ENCODE peak calls at places on chromosome 1, in five cellular contexts. I, X, M, Q and G are unnamed samples.

GRCh38 chr1:158077366-158078256 is 84.2 kb downstream of the KIRREL1 start:
- DNase-seq in Q (no peak), X (no peak), I (no peak), M (no peak), G (no peak)

GRCh38 chr1:173190101-173190895 is 16.8 kb downstream of the TNFSF4 start:
- DNase-seq in I (peak), Q (peak), M (no peak), X (peak), G (peak)

GRCh38 chr1:53541761-53542550 is 82.8 kb downstream of the DMRTB1 start:
- DNase-seq in X (peak), Q (no peak), I (peak), M (no peak), G (peak)

GRCh38 chr1:204647114-204647804 is 38.3 kb downstream of the LRRN2 start:
- DNase-seq in M (no peak), Q (peak), I (peak), X (peak), G (peak)

GRCh38 chr1:201536542-201536941 is 2.4 kb upstream of the NAV1 start:
- DNase-seq in I (peak), Q (no peak), M (no peak), X (peak), G (peak)

GRCh38 chr1:197841158-197841557 is 61.3 kb upstream of the C1orf53 start:
- DNase-seq in Q (no peak), I (no peak), X (no peak), M (no peak), G (no peak)

GRCh38 chr1:18234790-18235242 is 127.2 kb downstream of the IGSF21 start:
- DNase-seq in Q (peak), M (no peak), I (peak), X (peak), G (peak)

GRCh38 chr1:190849346-190849745 is 371.7 kb upstream of the BRINP3 start:
- DNase-seq in I (no peak), M (no peak), Q (no peak), X (no peak), G (no peak)

GRCh38 chr1:243851129-243851756 is 1.2 kb upstream of the AKT3 start:
- DNase-seq in X (no peak), I (no peak), Q (peak), M (no peak), G (no peak)

GRCh38 chr1:75732703-75733102 is 8.2 kb downstream of the ACADM start:
- DNase-seq in X (no peak), Q (no peak), I (peak), M (no peak), G (peak)

GRCh38 chr1:46166521-46167462 is 8.1 kb upstream of the TSPAN1 start:
- DNase-seq in Q (peak), I (peak), X (no peak), M (no peak), G (peak)